ENCODE peak calls at places on chromosomes 7 and 10, in eight cellular contexts. One of them, this sample, is unnamed.

GRCh38 chr7:27946351-27946750 is 206.4 kb downstream of the TAX1BP1 start:
- DNase-seq in neural crest cell: no peak
- DNase-seq in esophagus muscularis mucosa: peak; percentile 37
- DNase-seq in mucosa of descending colon: no peak
- DNase-seq in astrocyte: no peak
- DNase-seq in AG09309: no peak
- DNase-seq in adrenal gland: no peak
- DNase-seq in psoas muscle: no peak
- DNase-seq in this sample: no peak

GRCh38 chr10:49605177-49605938 is 4.8 kb upstream of the SLC18A3 start:
- DNase-seq in astrocyte: no peak
- DNase-seq in mucosa of descending colon: no peak
- DNase-seq in neural crest cell: no peak
- DNase-seq in esophagus muscularis mucosa: no peak
- DNase-seq in adrenal gland: peak; percentile 91
- DNase-seq in psoas muscle: no peak
- DNase-seq in AG09309: no peak
- DNase-seq in this sample: no peak

GRCh38 chr10:3573498-3573897 is 211.5 kb downstream of the KLF6 start:
- DNase-seq in mucosa of descending colon: no peak
- DNase-seq in esophagus muscularis mucosa: peak; percentile 64
- DNase-seq in neural crest cell: no peak
- DNase-seq in adrenal gland: no peak
- DNase-seq in astrocyte: no peak
- DNase-seq in psoas muscle: no peak
- DNase-seq in AG09309: no peak
- DNase-seq in this sample: no peak

GRCh38 chr10:93973748-93974445 is 19.8 kb upstream of the PLCE1 start:
- DNase-seq in psoas muscle: no peak
- DNase-seq in mucosa of descending colon: no peak
- DNase-seq in neural crest cell: no peak
- DNase-seq in AG09309: no peak
- DNase-seq in adrenal gland: no peak
- DNase-seq in astrocyte: no peak
- DNase-seq in esophagus muscularis mucosa: no peak
- DNase-seq in this sample: no peak

GRCh38 chr10:93452143-93452542 is 30.0 kb downstream of the MYOF start:
- DNase-seq in esophagus muscularis mucosa: no peak
- DNase-seq in adrenal gland: no peak
- DNase-seq in neural crest cell: no peak
- DNase-seq in psoas muscle: no peak
- DNase-seq in mucosa of descending colon: no peak
- DNase-seq in astrocyte: no peak
- DNase-seq in AG09309: no peak
- DNase-seq in this sample: no peak

GRCh38 chr7:4269746-4270145 is 412.3 kb upstream of the FOXK1 start:
- DNase-seq in AG09309: no peak
- DNase-seq in adrenal gland: no peak
- DNase-seq in neural crest cell: no peak
- DNase-seq in psoas muscle: no peak
- DNase-seq in astrocyte: no peak
- DNase-seq in mucosa of descending colon: no peak
- DNase-seq in esophagus muscularis mucosa: no peak
- DNase-seq in this sample: no peak

GRCh38 chr7:43592321-43592720 is 9.4 kb downstream of the STK17A start:
- DNase-seq in AG09309: no peak
- DNase-seq in psoas muscle: no peak
- DNase-seq in neural crest cell: no peak
- DNase-seq in esophagus muscularis mucosa: no peak
- DNase-seq in mucosa of descending colon: no peak
- DNase-seq in adrenal gland: no peak
- DNase-seq in astrocyte: no peak
- DNase-seq in this sample: no peak

GRCh38 chr7:150406311-150406564 is 27.1 kb downstream of the ZNF775 start:
- DNase-seq in mucosa of descending colon: no peak
- DNase-seq in neural crest cell: no peak
- DNase-seq in AG09309: no peak
- DNase-seq in esophagus muscularis mucosa: no peak
- DNase-seq in psoas muscle: no peak
- DNase-seq in astrocyte: no peak
- DNase-seq in adrenal gland: no peak
- DNase-seq in this sample: no peak

GRCh38 chr10:99232357-99232999 is 3.2 kb downstream of the HPSE2 start:
- DNase-seq in AG09309: no peak
- DNase-seq in esophagus muscularis mucosa: no peak
- DNase-seq in adrenal gland: no peak
- DNase-seq in neural crest cell: peak; percentile 16
- DNase-seq in astrocyte: no peak
- DNase-seq in psoas muscle: no peak
- DNase-seq in mucosa of descending colon: peak; percentile 45
- DNase-seq in this sample: peak; percentile 40

GRCh38 chr7:151897201-151897711 is 20.3 kb upstream of the PRKAG2 start:
- DNase-seq in psoas muscle: no peak
- DNase-seq in mucosa of descending colon: no peak
- DNase-seq in esophagus muscularis mucosa: no peak
- DNase-seq in AG09309: no peak
- DNase-seq in neural crest cell: no peak
- DNase-seq in adrenal gland: peak; percentile 2
- DNase-seq in astrocyte: no peak
- DNase-seq in this sample: no peak

GRCh38 chr10:24416248-24416647 is 207.3 kb downstream of the KIAA1217 start:
- DNase-seq in AG09309: no peak
- DNase-seq in neural crest cell: no peak
- DNase-seq in astrocyte: no peak
- DNase-seq in psoas muscle: peak; percentile 25
- DNase-seq in adrenal gland: no peak
- DNase-seq in esophagus muscularis mucosa: no peak
- DNase-seq in mucosa of descending colon: no peak
- DNase-seq in this sample: no peak

GRCh38 chr10:69375307-69376151 is 41.2 kb downstream of the TACR2 start:
- DNase-seq in astrocyte: no peak
- DNase-seq in neural crest cell: no peak
- DNase-seq in mucosa of descending colon: no peak
- DNase-seq in AG09309: no peak
- DNase-seq in psoas muscle: peak; percentile 43
- DNase-seq in esophagus muscularis mucosa: no peak
- DNase-seq in adrenal gland: no peak
- DNase-seq in this sample: no peak

GRCh38 chr10:32692174-32692573 is 246.2 kb downstream of the CCDC7 start:
- DNase-seq in psoas muscle: no peak
- DNase-seq in mucosa of descending colon: no peak
- DNase-seq in adrenal gland: no peak
- DNase-seq in esophagus muscularis mucosa: no peak
- DNase-seq in astrocyte: peak; percentile 98
- DNase-seq in neural crest cell: no peak
- DNase-seq in AG09309: peak; percentile 31
- DNase-seq in this sample: no peak

GRCh38 chr10:23070819-23071218 is 24.6 kb upstream of the MSRB2 start:
- DNase-seq in neural crest cell: no peak
- DNase-seq in psoas muscle: no peak
- DNase-seq in AG09309: no peak
- DNase-seq in mucosa of descending colon: no peak
- DNase-seq in adrenal gland: no peak
- DNase-seq in esophagus muscularis mucosa: no peak
- DNase-seq in astrocyte: no peak
- DNase-seq in this sample: no peak

GRCh38 chr7:69062020-69062760 is 536.1 kb upstream of the AUTS2 start:
- DNase-seq in neural crest cell: no peak
- DNase-seq in mucosa of descending colon: no peak
- DNase-seq in esophagus muscularis mucosa: no peak
- DNase-seq in astrocyte: peak; percentile 47
- DNase-seq in AG09309: peak; percentile 63
- DNase-seq in psoas muscle: no peak
- DNase-seq in adrenal gland: no peak
- DNase-seq in this sample: no peak

GRCh38 chr7:69070476-69070875 is 527.8 kb upstream of the AUTS2 start:
- DNase-seq in astrocyte: no peak
- DNase-seq in mucosa of descending colon: no peak
- DNase-seq in esophagus muscularis mucosa: no peak
- DNase-seq in adrenal gland: no peak
- DNase-seq in AG09309: no peak
- DNase-seq in psoas muscle: no peak
- DNase-seq in neural crest cell: no peak
- DNase-seq in this sample: no peak

GRCh38 chr7:69067397-69067796 is 530.9 kb upstream of the AUTS2 start:
- DNase-seq in adrenal gland: no peak
- DNase-seq in esophagus muscularis mucosa: peak; percentile 10
- DNase-seq in astrocyte: peak; percentile 4
- DNase-seq in psoas muscle: no peak
- DNase-seq in mucosa of descending colon: no peak
- DNase-seq in AG09309: no peak
- DNase-seq in neural crest cell: no peak
- DNase-seq in this sample: peak; percentile 32
- TF ChIP-seq CTCF in adrenal gland: no peak
- TF ChIP-seq CTCF in esophagus muscularis mucosa: no peak
- TF ChIP-seq CTCF in astrocyte: no peak
- TF ChIP-seq CTCF in psoas muscle: no peak
- TF ChIP-seq CTCF in mucosa of descending colon: no peak
- TF ChIP-seq CTCF in AG09309: peak; percentile 39
- TF ChIP-seq CTCF in neural crest cell: peak; percentile 55
- TF ChIP-seq CTCF in this sample: peak; percentile 43

DNA sequence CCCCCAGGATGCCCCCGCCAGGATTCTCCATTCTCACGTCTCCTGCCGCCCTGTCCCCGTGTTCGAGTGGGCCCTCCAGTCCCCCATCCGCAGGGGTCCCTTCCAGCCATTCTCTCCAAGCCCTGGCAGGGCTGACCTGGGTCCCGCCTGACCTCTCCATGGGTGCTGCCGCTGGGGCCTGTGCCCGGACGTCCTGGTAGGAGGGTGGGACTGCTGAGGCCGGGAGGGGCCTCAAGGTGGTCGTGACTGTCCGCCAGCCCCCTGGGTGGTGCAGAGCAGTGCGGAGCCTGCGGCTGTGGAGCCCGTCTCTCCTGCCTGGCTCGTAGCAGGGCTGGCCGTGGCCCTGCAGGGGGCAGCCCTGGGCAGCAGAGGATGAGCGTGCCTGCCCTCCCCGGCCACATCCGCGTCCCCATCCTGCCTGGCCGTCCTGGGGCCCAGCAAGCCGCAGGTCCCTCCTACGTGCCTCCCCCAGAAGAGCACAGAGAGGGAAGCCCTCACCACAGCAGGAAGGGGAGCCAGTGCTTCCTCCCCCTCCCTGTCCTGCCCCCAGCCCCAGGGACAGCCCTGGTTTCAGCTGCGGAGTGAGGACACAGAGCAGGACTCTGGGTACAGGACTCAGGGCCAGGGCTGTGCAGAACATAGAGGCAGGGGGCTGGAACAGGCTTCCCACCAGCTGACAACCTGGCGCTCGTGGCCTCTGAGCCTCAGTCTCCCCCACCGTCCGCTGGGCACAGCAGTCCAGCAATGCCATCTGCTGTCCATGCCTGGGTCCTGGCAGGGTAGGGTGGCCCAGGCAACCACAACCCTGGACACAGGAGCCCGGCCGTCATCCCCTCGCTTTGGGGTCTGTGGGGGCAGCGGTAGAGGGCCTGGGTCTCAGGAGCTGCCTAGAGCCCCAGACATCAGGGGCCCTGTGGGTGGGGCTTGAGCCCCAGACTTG is 1.5 kb upstream of the GRIFIN start:
- DNase-seq in mucosa of descending colon: peak; percentile 79
- DNase-seq in psoas muscle: peak; percentile 69
- DNase-seq in neural crest cell: peak; percentile 69
- DNase-seq in adrenal gland: peak; percentile 62
- DNase-seq in astrocyte: peak; percentile 18
- DNase-seq in AG09309: no peak
- DNase-seq in esophagus muscularis mucosa: no peak
- DNase-seq in this sample: peak; percentile 84
- TF ChIP-seq CTCF in mucosa of descending colon: peak; percentile 76
- TF ChIP-seq CTCF in psoas muscle: peak; percentile 59
- TF ChIP-seq CTCF in neural crest cell: peak; percentile 74
- TF ChIP-seq CTCF in adrenal gland: peak; percentile 62
- TF ChIP-seq CTCF in astrocyte: peak; percentile 32
- TF ChIP-seq CTCF in AG09309: peak; percentile 91
- TF ChIP-seq CTCF in esophagus muscularis mucosa: peak; percentile 62
- TF ChIP-seq CTCF in this sample: peak; percentile 55

GRCh38 chr10:84521015-84521414 is 192.6 kb downstream of the CCSER2 start:
- DNase-seq in astrocyte: no peak
- DNase-seq in psoas muscle: no peak
- DNase-seq in adrenal gland: no peak
- DNase-seq in mucosa of descending colon: no peak
- DNase-seq in AG09309: no peak
- DNase-seq in esophagus muscularis mucosa: no peak
- DNase-seq in neural crest cell: no peak
- DNase-seq in this sample: no peak
- TF ChIP-seq CTCF in astrocyte: no peak
- TF ChIP-seq CTCF in psoas muscle: no peak
- TF ChIP-seq CTCF in adrenal gland: no peak
- TF ChIP-seq CTCF in mucosa of descending colon: no peak
- TF ChIP-seq CTCF in AG09309: no peak
- TF ChIP-seq CTCF in esophagus muscularis mucosa: no peak
- TF ChIP-seq CTCF in neural crest cell: no peak
- TF ChIP-seq CTCF in this sample: no peak

GRCh38 chr7:142379445-142379844 is 121.6 kb upstream of the PRSS58 start:
- DNase-seq in neural crest cell: no peak
- DNase-seq in mucosa of descending colon: no peak
- DNase-seq in AG09309: no peak
- DNase-seq in psoas muscle: no peak
- DNase-seq in adrenal gland: no peak
- DNase-seq in esophagus muscularis mucosa: no peak
- DNase-seq in astrocyte: no peak
- DNase-seq in this sample: peak; percentile 47

GRCh38 chr7:142376356-142376997 is 118.6 kb upstream of the PRSS58 start:
- DNase-seq in psoas muscle: no peak
- DNase-seq in neural crest cell: no peak
- DNase-seq in esophagus muscularis mucosa: no peak
- DNase-seq in mucosa of descending colon: no peak
- DNase-seq in adrenal gland: no peak
- DNase-seq in AG09309: no peak
- DNase-seq in astrocyte: no peak
- DNase-seq in this sample: no peak

GRCh38 chr7:142372727-142373126 is 114.9 kb upstream of the PRSS58 start:
- DNase-seq in esophagus muscularis mucosa: no peak
- DNase-seq in neural crest cell: no peak
- DNase-seq in astrocyte: no peak
- DNase-seq in adrenal gland: no peak
- DNase-seq in psoas muscle: no peak
- DNase-seq in mucosa of descending colon: no peak
- DNase-seq in AG09309: no peak
- DNase-seq in this sample: no peak

GRCh38 chr7:142377567-142377966 is 119.7 kb upstream of the PRSS58 start:
- DNase-seq in esophagus muscularis mucosa: no peak
- DNase-seq in psoas muscle: no peak
- DNase-seq in mucosa of descending colon: no peak
- DNase-seq in neural crest cell: no peak
- DNase-seq in astrocyte: no peak
- DNase-seq in AG09309: no peak
- DNase-seq in adrenal gland: no peak
- DNase-seq in this sample: no peak

DNA sequence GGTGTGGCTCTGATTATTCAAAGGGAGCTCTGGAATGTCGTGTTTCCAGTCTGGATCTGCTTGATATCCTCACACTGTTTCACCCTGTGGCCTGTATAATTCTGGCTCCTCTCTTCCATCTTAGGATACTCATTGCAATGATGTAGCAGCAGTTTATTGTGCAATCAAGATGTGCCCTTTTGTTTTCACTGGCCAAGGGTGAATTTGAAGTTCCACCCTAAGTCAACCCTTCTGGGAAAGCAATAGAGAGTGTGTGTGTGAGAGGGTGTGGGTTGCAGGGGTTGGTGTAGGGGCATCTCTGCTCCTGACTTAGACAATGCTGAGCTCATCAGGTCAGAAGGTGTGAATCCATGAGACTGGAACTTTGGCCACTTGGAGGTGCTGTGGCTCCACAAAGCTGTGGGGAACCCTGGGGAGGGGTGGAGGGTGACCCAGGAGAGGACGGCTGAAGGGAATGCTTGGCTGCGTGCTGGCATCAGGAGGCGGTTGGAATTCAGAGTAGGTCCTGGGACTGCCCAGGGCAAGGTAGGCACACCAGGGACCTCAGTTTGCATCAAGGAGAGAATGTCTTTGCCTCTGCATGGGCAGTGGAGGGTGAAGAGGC is 118.0 kb upstream of the PRSS58 start:
- DNase-seq in psoas muscle: no peak
- DNase-seq in esophagus muscularis mucosa: no peak
- DNase-seq in mucosa of descending colon: no peak
- DNase-seq in adrenal gland: no peak
- DNase-seq in AG09309: no peak
- DNase-seq in neural crest cell: no peak
- DNase-seq in astrocyte: no peak
- DNase-seq in this sample: peak; percentile 74
- TF ChIP-seq CTCF in psoas muscle: peak; percentile 24
- TF ChIP-seq CTCF in esophagus muscularis mucosa: no peak
- TF ChIP-seq CTCF in mucosa of descending colon: no peak
- TF ChIP-seq CTCF in adrenal gland: no peak
- TF ChIP-seq CTCF in AG09309: peak; percentile 36
- TF ChIP-seq CTCF in neural crest cell: no peak
- TF ChIP-seq CTCF in astrocyte: no peak
- TF ChIP-seq CTCF in this sample: peak; percentile 21

This sample was measured in glutamatergic neuron.